ENCODE peak calls at places on chromosomes 11 and 22, in four cellular contexts. T is stromal cell of bone marrow, K is activated gamma-delta T cell treated with Interleukin-2 at 50 U/mL for 16 hours, J is NCI-H1048. L is an unnamed sample.
A peak's percentile ranks its signal among the peaks of the same experiment; 100 is the strongest.

GRCh38 chr11:65103476-65103875 is 7.5 kb downstream of the VPS51 start:
- DNase-seq in T (no peak), K (no peak), J (no peak), L (no peak)

GRCh38 chr11:55942785-55943392 is 6.7 kb upstream of the OR5I1 start:
- DNase-seq in T (peak; percentile 2), K (no peak), J (peak; percentile 29), L (no peak)

GRCh38 chr11:108929241-108929640 is 264.4 kb downstream of the DDX10 start:
- DNase-seq in T (peak; percentile 79), K (no peak), J (no peak), L (no peak)

GRCh38 chr11:126114486-126115252 is 52.0 kb upstream of the CDON start:
- DNase-seq in T (no peak), K (no peak), J (no peak), L (no peak)

GRCh38 chr11:124446926-124447325 is 1.4 kb upstream of the OR8B8 start:
- DNase-seq in T (no peak), K (no peak), J (no peak), L (no peak)

GRCh38 chr11:122241561-122241960 is 125.5 kb upstream of the BLID start:
- DNase-seq in T (no peak), K (no peak), J (no peak), L (no peak)

GRCh38 chr22:39661842-39662676 is 91.5 kb downstream of the CACNA1I start:
- DNase-seq in T (no peak), K (peak; percentile 76), J (peak; percentile 50), L (peak; percentile 38)

GRCh38 chr22:41857160-41857859 is 24.4 kb downstream of the SREBF2 start:
- DNase-seq in T (no peak), K (peak; percentile 73), J (no peak), L (peak; percentile 41)

GRCh38 chr11:133040289-133040893 is 491.9 kb downstream of the OPCML start:
- DNase-seq in T (no peak), K (no peak), J (no peak), L (no peak)

GRCh38 chr11:68925613-68926012 is 21.9 kb downstream of the IGHMBP2 start:
- DNase-seq in T (no peak), K (no peak), J (no peak), L (no peak)

GRCh38 chr11:132471491-132471890 is 1060.8 kb downstream of the OPCML start:
- DNase-seq in T (no peak), K (no peak), J (no peak), L (no peak)

L was measured in left cardiac atrium.